ENCODE peak calls at places on chromosomes 11 and 22, in eight cellular contexts. A is cardiac fibroblast; D is cardiac muscle cell; L is activated CD4-positive, alpha-beta T cell treated with anti-CD3 and anti-CD28 coated beads, Interleukin-2, amount 50 U/mL, for 1 hour; J is stimulated activated CD4-positive, alpha-beta T cell treated with anti-CD3 and anti-CD28 coated beads, Interleukin-15, amount 100 ng/mL, for 24 hours; F is T-helper 1 cell; U is GM13977; R is stimulated activated naive B cell treated with anti-CD40 and anti-IgM and Interleukin-4, amounts not matched to agents 10 μg/mL and 1 μg/mL and 100 μg/mL, for 72 hours. I is an unnamed sample.

GRCh38 chr22:43643362-43643761 is 168.7 kb downstream of the EFCAB6 start:
- DNase-seq in A (no peak), D (no peak), L (no peak), F (no peak), J (no peak), R (no peak), U (no peak), I (no peak)

GRCh38 chr11:115411114-115411513 is 93.1 kb downstream of the CADM1 start:
- DNase-seq in U (no peak), D (no peak), A (no peak), J (no peak), L (no peak), F (no peak), R (no peak), I (no peak)

GRCh38 chr11:45078236-45079074 is 68.0 kb upstream of the PRDM11 start:
- DNase-seq in J (no peak), L (no peak), U (no peak), F (no peak), D (peak; percentile 56), R (no peak), A (peak; percentile 47), I (no peak)

GRCh38 chr11:125514336-125515101 is 18.5 kb upstream of the FEZ1 start:
- DNase-seq in F (peak; percentile 26), J (peak; percentile 72), R (peak; percentile 65), D (peak; percentile 94), L (peak; percentile 26), U (peak; percentile 39), A (peak; percentile 85), I (peak; percentile 66)

GRCh38 chr11:126257764-126258163 is 10.9 kb downstream of the SRPRA start:
- DNase-seq in L (no peak), A (peak; percentile 57), R (no peak), F (no peak), U (no peak), J (no peak), D (peak; percentile 62), I (no peak)

GRCh38 chr11:128523616-128524015 is 63.7 kb downstream of the ETS1 start:
- DNase-seq in A (peak; percentile 74), L (no peak), J (no peak), F (no peak), R (no peak), D (peak; percentile 78), U (no peak), I (no peak)

GRCh38 chr22:49892226-49892899 is 25.9 kb downstream of the ALG12 start:
- DNase-seq in L (no peak), J (no peak), A (no peak), F (no peak), D (no peak), U (no peak), R (no peak), I (no peak)

GRCh38 chr22:23146842-23147205 is 1.5 kb downstream of the RAB36 start:
- DNase-seq in L (no peak), A (no peak), J (no peak), F (no peak), D (peak; percentile 18), U (no peak), R (no peak), I (no peak)

GRCh38 chr11:63841554-63841953 is 2.6 kb downstream of the MARK2 start:
- DNase-seq in R (no peak), F (no peak), J (no peak), L (no peak), U (no peak), D (peak; percentile 28), A (peak; percentile 38), I (no peak)

GRCh38 chr22:36922752-36923457 is 9.5 kb downstream of the CSF2RB start:
- DNase-seq in D (no peak), R (no peak), F (no peak), L (no peak), U (no peak), J (no peak), A (no peak), I (no peak)

GRCh38 chr22:36443198-36443770 is 38.2 kb downstream of the TXN2 start:
- DNase-seq in J (no peak), R (no peak), F (no peak), L (no peak), D (no peak), A (no peak), U (no peak), I (no peak)

GRCh38 chr22:44408227-44409192 is 89.5 kb downstream of the RTL6 start:
- DNase-seq in D (no peak), J (no peak), R (no peak), U (no peak), F (no peak), A (no peak), L (no peak), I (no peak)

GRCh38 chr11:31060880-31061279 is 308.7 kb downstream of the DCDC1 start:
- DNase-seq in F (no peak), U (no peak), D (peak; percentile 9), L (no peak), J (no peak), R (no peak), A (peak; percentile 17), I (no peak)

GRCh38 chr11:606245-606644 is 9.5 kb downstream of the IRF7 start:
- DNase-seq in R (no peak), L (no peak), F (no peak), D (peak; percentile 76), J (no peak), A (peak; percentile 84), U (no peak), I (no peak)

GRCh38 chr11:7621090-7621489 is 52.2 kb downstream of the CYB5R2 start:
- DNase-seq in D (no peak), J (no peak), U (no peak), R (no peak), F (no peak), L (no peak), A (no peak), I (no peak)

GRCh38 chr11:11148104-11148509 is 204.9 kb downstream of the CSNK2A3 start:
- DNase-seq in U (no peak), J (peak; percentile 42), D (peak; percentile 93), A (peak; percentile 93), R (no peak), L (peak; percentile 52), F (no peak), I (no peak)

GRCh38 chr11:92642146-92642919 is 327.1 kb upstream of the MTNR1B start:
- DNase-seq in D (no peak), F (no peak), U (no peak), J (no peak), L (no peak), A (no peak), R (no peak), I (no peak)

GRCh38 chr11:73976451-73977151 is 6.0 kb downstream of the UCP2 start:
- DNase-seq in L (no peak), F (no peak), D (no peak), A (no peak), R (no peak), J (no peak), U (no peak), I (no peak)